ENCODE peak calls at places on chromosomes 13 and 19, in seven cellular contexts. Y is H1, Q is SK-N-SH, K is HepG2, M is K562, X is HCT116, B is GM12878. F is an unnamed sample.

GRCh38 chr19:36160821-36161596 is 8.8 kb upstream of the COX7A1 start:
- DNase-seq in Y (no peak), X (no peak), B (no peak), K (no peak), M (no peak), Q (no peak), F (no peak)

GRCh38 chr13:107450426-107450825 is 764.9 kb downstream of the LIG4 start:
- DNase-seq in Q (no peak), B (no peak), X (no peak), Y (no peak), K (no peak), M (no peak), F (no peak)

GRCh38 chr19:4571305-4571917 is 11.9 kb upstream of the SEMA6B start:
- DNase-seq in M (no peak), Q (no peak), Y (no peak), X (no peak), K (no peak), B (no peak), F (no peak)

GRCh38 chr13:102571075-102571474 is 25.7 kb upstream of the TPP2 start:
- DNase-seq in B (no peak), Q (peak), X (no peak), Y (no peak), K (peak), M (no peak), F (no peak)

GRCh38 chr13:44243198-44243852 is 130.3 kb upstream of the SERP2 start:
- DNase-seq in Q (peak), M (peak), Y (peak), K (peak), B (no peak), X (peak), F (peak)

GRCh38 chr19:37007587-37008220 is 70.5 kb upstream of the ZNF420 start:
- DNase-seq in K (no peak), X (no peak), Y (peak), Q (peak), B (no peak), M (peak), F (peak)

GRCh38 chr19:41904118-41904870 is 21.3 kb downstream of the ARHGEF1 start:
- DNase-seq in K (peak), X (no peak), Q (no peak), Y (no peak), B (no peak), M (no peak), F (no peak)

GRCh38 chr13:113951246-113951999 is 22.5 kb downstream of the C13orf46 start:
- DNase-seq in M (peak), K (peak), Q (peak), X (peak), B (no peak), Y (peak), F (peak)

GRCh38 chr19:49097453-49098288 is 12.4 kb downstream of the SNRNP70 start:
- DNase-seq in Q (peak), Y (peak), X (peak), B (no peak), K (peak), M (peak), F (no peak)

GRCh38 chr19:17797397-17798201 is 2.7 kb downstream of the B3GNT3 start:
- DNase-seq in M (no peak), B (no peak), K (peak), X (peak), Y (no peak), Q (peak), F (no peak)

GRCh38 chr13:43272866-43273265 is 249.5 kb downstream of the DNAJC15 start:
- DNase-seq in Y (no peak), Q (no peak), B (no peak), M (no peak), K (no peak), X (no peak), F (no peak)

GRCh38 chr19:18450934-18451836 is 13.3 kb upstream of the ISYNA1 start:
- DNase-seq in Y (no peak), K (peak), Q (peak), M (peak), B (no peak), X (no peak), F (no peak)

GRCh38 chr19:35944553-35944952 is 8.4 kb downstream of the LRFN3 start:
- DNase-seq in X (no peak), Y (no peak), B (no peak), M (no peak), K (no peak), Q (no peak), F (no peak)

GRCh38 chr13:113991191-113991669 is 17.4 kb upstream of the C13orf46 start:
- DNase-seq in B (no peak), K (no peak), X (no peak), Y (no peak), Q (peak), M (no peak), F (no peak)

GRCh38 chr13:97849305-97849704 is 104.2 kb upstream of the IPO5 start:
- DNase-seq in Q (peak), Y (no peak), K (peak), M (no peak), X (peak), B (peak), F (no peak)

GRCh38 chr13:31987535-31988170 is 43.9 kb upstream of the FRY start:
- DNase-seq in K (no peak), Y (no peak), X (no peak), Q (no peak), M (no peak), B (no peak), F (no peak)

GRCh38 chr19:34995551-34995950 is 4.6 kb upstream of the GRAMD1A start:
- DNase-seq in K (peak), M (no peak), Y (no peak), B (no peak), Q (no peak), X (no peak), F (no peak)

GRCh38 chr19:46696052-46696451 is 20.9 kb downstream of the PRKD2 start:
- DNase-seq in Q (peak), Y (no peak), M (no peak), X (no peak), K (no peak), B (no peak), F (no peak)

GRCh38 chr19:46698395-46699321 is 18.3 kb downstream of the PRKD2 start:
- DNase-seq in Y (no peak), Q (no peak), X (no peak), K (no peak), M (no peak), B (no peak), F (no peak)

GRCh38 chr19:46700704-46701103 is 16.2 kb downstream of the PRKD2 start:
- DNase-seq in X (no peak), M (no peak), B (no peak), Q (peak), K (no peak), Y (no peak), F (no peak)

GRCh38 chr19:46693760-46694159 is 23.2 kb downstream of the PRKD2 start:
- DNase-seq in X (no peak), B (no peak), Y (no peak), M (peak), Q (peak), K (no peak), F (no peak)

DNA sequence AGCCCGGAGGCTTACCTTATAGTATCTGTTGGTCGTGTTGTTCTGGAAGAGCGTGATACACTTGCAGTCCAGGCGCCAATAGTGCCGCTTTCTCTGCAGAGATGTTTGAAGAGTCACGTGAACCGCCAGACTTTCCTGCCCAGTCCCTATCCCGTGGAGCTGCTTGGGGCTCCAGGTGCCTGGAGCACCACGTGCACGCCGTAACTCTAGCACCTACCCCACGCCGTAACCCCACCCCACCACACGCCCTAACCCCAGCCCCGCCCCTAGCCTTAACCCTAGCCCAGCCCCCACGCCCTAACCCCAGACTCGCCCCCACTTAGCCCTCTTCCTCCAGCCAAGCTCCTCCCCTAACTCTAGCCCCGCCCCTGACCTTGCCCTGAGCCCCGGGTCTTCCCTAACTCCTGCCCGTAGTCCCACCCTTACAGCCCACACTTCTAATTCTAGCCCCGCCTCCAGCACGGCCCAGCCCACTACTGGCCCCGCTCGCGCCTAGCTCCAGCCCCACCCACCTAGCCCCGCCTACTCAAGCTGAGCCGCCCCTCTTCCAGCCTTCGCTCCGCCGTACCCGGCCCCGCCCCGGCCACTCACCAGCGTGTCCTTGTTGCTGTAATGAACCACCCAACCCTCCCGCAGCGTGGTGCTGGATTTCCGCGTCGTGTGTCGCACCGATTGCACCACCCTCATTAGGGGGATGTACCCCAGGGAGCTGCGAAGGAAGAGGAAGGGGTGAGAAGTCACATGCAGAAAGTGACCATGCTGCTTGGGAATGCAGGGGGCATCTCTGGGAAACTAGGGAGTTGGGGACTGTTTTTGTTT is 19.6 kb downstream of the PRKD2 start:
- DNase-seq in Q (peak), M (peak), B (no peak), K (no peak), X (peak), Y (peak), F (peak)
- TF ChIP-seq YY1 in Q (no peak), M (no peak), B (no peak), K (no peak), X (no peak), Y (no peak), F (no peak)

DNA sequence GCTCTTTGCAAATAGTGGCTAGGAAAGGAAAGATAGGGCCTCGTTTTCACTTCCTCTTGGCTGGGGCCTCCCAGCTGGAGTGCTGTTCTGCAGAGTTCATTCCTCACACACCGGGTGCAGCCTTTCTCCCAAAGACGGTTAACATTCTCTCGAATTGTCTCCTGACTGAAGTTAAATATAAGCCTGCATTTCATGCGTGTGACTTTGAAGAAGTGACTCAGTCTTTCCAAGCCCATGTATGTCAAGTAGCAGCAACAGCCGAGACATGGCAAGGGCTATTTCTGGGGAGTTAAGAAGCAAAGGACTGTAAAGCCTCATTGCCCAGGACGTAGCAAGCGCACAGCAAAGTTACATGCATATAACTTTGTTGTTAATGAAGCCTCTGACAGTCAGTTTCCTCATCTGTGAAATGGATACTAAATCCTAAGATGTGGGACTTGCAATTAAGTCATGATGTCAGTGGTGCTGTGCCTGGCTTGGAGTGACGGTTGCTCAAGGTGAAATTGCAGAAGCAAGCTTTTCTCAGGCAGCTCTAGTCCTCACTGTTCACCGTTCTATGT is 502.4 kb downstream of the MYO16 start:
- DNase-seq in B (peak), K (no peak), X (no peak), Q (no peak), Y (no peak), M (no peak), F (peak)
- TF ChIP-seq YY1 in B (no peak), K (no peak), X (no peak), Q (no peak), Y (no peak), M (no peak), F (no peak)

GRCh38 chr19:3095375-3096191 is 1.4 kb downstream of the GNA11 start:
- DNase-seq in B (no peak), Y (peak), X (no peak), M (peak), Q (no peak), K (peak), F (peak)
- TF ChIP-seq YY1 in B (no peak), Y (no peak), X (no peak), M (no peak), Q (no peak), K (no peak), F (no peak)

DNA sequence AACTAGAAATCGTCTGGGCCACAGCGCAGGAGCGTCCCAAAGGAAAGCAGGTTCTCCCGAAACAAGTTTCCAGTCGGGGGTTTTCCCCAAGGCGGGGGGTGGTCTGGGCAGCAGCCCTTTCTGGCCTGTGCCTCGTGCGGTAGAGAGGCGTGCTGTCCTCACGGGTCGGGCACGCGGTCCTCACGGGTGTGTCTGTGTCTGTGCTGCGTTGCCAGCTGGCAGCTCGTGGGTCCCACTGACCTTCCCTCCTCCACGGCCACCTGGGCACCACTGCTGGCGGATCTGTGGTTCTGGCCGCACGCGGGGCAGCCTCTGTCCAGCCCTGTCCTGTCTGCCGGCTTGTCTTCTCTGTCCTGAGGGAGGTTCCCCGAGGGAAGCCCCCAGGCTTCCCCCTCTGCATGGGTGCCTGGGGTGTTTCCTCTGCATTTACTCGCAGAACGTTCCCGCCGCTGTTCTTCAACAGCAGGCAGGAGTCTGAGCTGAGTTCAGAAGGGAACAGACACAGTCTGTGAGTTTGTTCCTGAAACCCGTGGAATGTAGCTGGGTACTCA is 98.2 kb upstream of the MCF2L start:
- DNase-seq in X (no peak), Y (no peak), B (no peak), M (no peak), Q (no peak), K (no peak), F (no peak)
- TF ChIP-seq YY1 in X (no peak), Y (no peak), B (no peak), M (no peak), Q (no peak), K (no peak), F (no peak)

DNA sequence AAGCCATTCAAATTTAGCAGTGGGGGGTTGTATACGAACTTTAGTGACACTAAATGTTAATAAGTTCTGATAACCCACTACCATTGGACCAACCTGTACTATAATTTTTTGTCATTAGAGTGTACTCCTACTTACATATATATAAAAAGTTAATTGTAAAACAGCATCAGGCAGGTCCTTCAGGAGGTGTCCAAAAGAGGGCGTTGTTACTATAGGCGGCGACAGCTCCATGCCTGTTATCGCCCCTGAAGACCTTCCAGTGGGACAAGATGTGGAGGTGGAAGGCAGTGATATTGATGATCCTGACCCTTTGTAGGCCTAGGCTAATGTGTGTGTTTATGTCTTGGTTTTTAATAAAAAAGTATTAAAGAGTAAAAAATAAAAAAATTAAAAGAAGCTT is 27.5 kb downstream of the SPRYD7 start:
- DNase-seq in B (no peak), Y (no peak), K (no peak), M (no peak), X (peak), Q (no peak), F (no peak)
- TF ChIP-seq YY1 in B (no peak), Y (no peak), K (no peak), M (no peak), X (no peak), Q (no peak), F (no peak)

F was measured in NT2/D1.